ENCODE peak calls at places on chromosomes 11 and 22, in seven cellular contexts. Q is breast epithelium; D is M059J; G is iPS DF 19.7; T is activated CD4-positive, CD25-positive, alpha-beta regulatory T cell; S is natural killer cell; R is lower lobe of right lung. U is an unnamed sample.

GRCh38 chr11:10410844-10411200 is 44.2 kb upstream of the AMPD3 start:
- DNase-seq in Q (no peak), D (no peak), G (no peak), T (no peak), S (no peak), R (no peak), U (no peak)

GRCh38 chr11:1150769-1151365 is 6.9 kb upstream of the MUC5AC start:
- DNase-seq in Q (no peak), D (peak), G (no peak), T (no peak), S (no peak), R (no peak), U (peak)

GRCh38 chr22:40487663-40488249 is 117.4 kb downstream of the SGSM3 start:
- DNase-seq in Q (no peak), D (no peak), G (no peak), T (no peak), S (no peak), R (no peak), U (peak)

GRCh38 chr11:44611687-44612437 is 46.4 kb downstream of the CD82 start:
- DNase-seq in Q (no peak), D (peak), G (no peak), T (no peak), S (no peak), R (no peak), U (no peak)

GRCh38 chr11:8252388-8252787 is 11.3 kb downstream of the LMO1 start:
- DNase-seq in Q (no peak), D (peak), G (no peak), T (no peak), S (no peak), R (peak), U (no peak)

GRCh38 chr11:32580967-32581366 is 2.7 kb upstream of the EIF3M start:
- DNase-seq in Q (no peak), D (peak), G (no peak), T (no peak), S (no peak), R (no peak), U (no peak)

GRCh38 chr11:119210035-119210434 is 3.9 kb downstream of the CBL start:
- DNase-seq in Q (no peak), D (peak), G (no peak), T (no peak), S (no peak), R (no peak), U (no peak)

GRCh38 chr11:9180784-9181183 is 84.4 kb downstream of the DENND5A start:
- DNase-seq in Q (no peak), D (peak), G (no peak), T (no peak), S (no peak), R (no peak), U (peak)

GRCh38 chr11:11409916-11410315 is 56.9 kb upstream of the CSNK2A3 start:
- DNase-seq in Q (no peak), D (no peak), G (no peak), T (no peak), S (no peak), R (no peak), U (no peak)

GRCh38 chr11:128694618-128695481 is 978 bp downstream of the FLI1 start:
- DNase-seq in Q (no peak), D (peak), G (no peak), T (no peak), S (no peak), R (peak), U (peak)

GRCh38 chr11:48028909-48029685 is 48.7 kb downstream of the PTPRJ start:
- DNase-seq in Q (no peak), D (no peak), G (no peak), T (no peak), S (no peak), R (no peak), U (no peak)

GRCh38 chr22:19113429-19113828 is 8.8 kb downstream of the DGCR2 start:
- DNase-seq in Q (no peak), D (no peak), G (no peak), T (no peak), S (no peak), R (no peak), U (no peak)

GRCh38 chr11:62602141-62603071 is 741 bp upstream of the MTA2 start:
- DNase-seq in Q (peak), D (no peak), G (no peak), T (no peak), S (no peak), R (peak), U (peak)

GRCh38 chr11:69949327-69949726 is 128.8 kb upstream of the ANO1 start:
- DNase-seq in Q (peak), D (peak), G (no peak), T (no peak), S (no peak), R (no peak), U (peak)

GRCh38 chr11:87832216-87832615 is 343.0 kb downstream of the RAB38 start:
- DNase-seq in Q (peak), D (no peak), G (no peak), T (no peak), S (no peak), R (no peak), U (no peak)

GRCh38 chr22:29870574-29870973 is 12.4 kb upstream of the MTMR3 start:
- DNase-seq in Q (no peak), D (no peak), G (no peak), T (no peak), S (no peak), R (no peak), U (peak)

GRCh38 chr11:9625728-9626127 is 38.1 kb upstream of the SWAP70 start:
- DNase-seq in Q (no peak), D (no peak), G (no peak), T (no peak), S (no peak), R (no peak), U (no peak)

GRCh38 chr11:47980907-47981621 is 705 bp downstream of the PTPRJ start:
- DNase-seq in Q (no peak), D (peak), G (no peak), T (peak), S (peak), R (peak), U (peak)

GRCh38 chr11:104146421-104146820 is 17.5 kb downstream of the PDGFD start:
- DNase-seq in Q (no peak), D (no peak), G (no peak), T (no peak), S (no peak), R (no peak), U (peak)

GRCh38 chr22:48072777-48073176 is 1310.3 kb downstream of the TBC1D22A start:
- DNase-seq in Q (no peak), D (no peak), G (no peak), T (no peak), S (no peak), R (no peak), U (no peak)

GRCh38 chr11:44766112-44766971 is 39.6 kb downstream of the TSPAN18 start:
- DNase-seq in Q (no peak), D (peak), G (no peak), T (no peak), S (no peak), R (no peak), U (peak)

GRCh38 chr11:45213316-45213665 is 66.9 kb downstream of the PRDM11 start:
- DNase-seq in Q (no peak), D (no peak), G (no peak), T (no peak), S (no peak), R (no peak), U (no peak)

GRCh38 chr22:49586244-49586748 is 241.4 kb downstream of the BRD1 start:
- DNase-seq in Q (no peak), D (peak), G (no peak), T (no peak), S (no peak), R (peak), U (no peak)

GRCh38 chr11:2475151-2475918 is 30.5 kb downstream of the KCNQ1 start:
- DNase-seq in Q (no peak), D (no peak), G (no peak), T (no peak), S (no peak), R (no peak), U (no peak)

GRCh38 chr11:66850235-66850587 is 6.7 kb upstream of the LRFN4 start:
- DNase-seq in Q (no peak), D (no peak), G (no peak), T (no peak), S (no peak), R (no peak), U (no peak)

GRCh38 chr11:67352546-67353316 is 615 bp downstream of the POLD4 start:
- DNase-seq in Q (no peak), D (no peak), G (no peak), T (peak), S (no peak), R (peak), U (no peak)

GRCh38 chr11:82494988-82495432 is 238.7 kb downstream of the FAM181B start:
- DNase-seq in Q (no peak), D (peak), G (peak), T (no peak), S (no peak), R (no peak), U (peak)

U was measured in astrocyte of the hippocampus.